ENCODE peak calls at places on chromosomes 16 and 17, in six cellular contexts. Y is neural progenitor cell, B is GM23248, P is GM23338, U is MM.1S, Z is PC-3. Q is an unnamed sample.

GRCh38 chr16:11511801-11512200 is 74.9 kb downstream of the LITAF start:
- DNase-seq in Z (no peak), Y (no peak), P (no peak), U (no peak), B (no peak), Q (no peak)

GRCh38 chr17:19338031-19338990 is 24.2 kb downstream of the B9D1 start:
- DNase-seq in U (peak; percentile 68), P (peak; percentile 87), Z (peak; percentile 65), B (peak; percentile 48), Y (peak; percentile 72), Q (peak; percentile 43)

GRCh38 chr17:79843917-79844815 is 4.9 kb upstream of the CBX4 start:
- DNase-seq in Z (peak; percentile 68), P (peak; percentile 78), Y (peak; percentile 88), B (peak; percentile 87), U (no peak), Q (peak; percentile 58)

GRCh38 chr16:27273670-27274522 is 5.3 kb upstream of the NSMCE1 start:
- DNase-seq in U (no peak), B (peak; percentile 72), Z (peak; percentile 52), Y (no peak), P (no peak), Q (no peak)

GRCh38 chr17:20706752-20707372 is 127.3 kb downstream of the CDRT15L2 start:
- DNase-seq in U (no peak), Z (peak; percentile 1), B (peak; percentile 2), Y (no peak), P (no peak), Q (peak; percentile 61)

GRCh38 chr16:3020247-3020603 is at the start of gene TNFRSF12A:
- DNase-seq in U (peak; percentile 83), Z (peak; percentile 79), P (peak; percentile 92), Y (peak; percentile 93), B (peak; percentile 93), Q (peak; percentile 51)

GRCh38 chr16:86836503-86837125 is 258.3 kb downstream of the FOXL1 start:
- DNase-seq in P (no peak), Y (no peak), B (peak; percentile 86), Z (peak; percentile 51), U (no peak), Q (no peak)

GRCh38 chr17:49545007-49545660 is 30.5 kb upstream of the NXPH3 start:
- DNase-seq in U (no peak), Z (no peak), P (peak; percentile 24), B (no peak), Y (no peak), Q (no peak)

GRCh38 chr17:62587554-62587953 is 39.9 kb upstream of the MRC2 start:
- DNase-seq in B (no peak), P (no peak), U (no peak), Z (no peak), Y (no peak), Q (no peak)

GRCh38 chr17:40027614-40028012 is 12.4 kb downstream of the CSF3 start:
- DNase-seq in U (no peak), P (no peak), B (no peak), Z (no peak), Y (no peak), Q (no peak)

DNA sequence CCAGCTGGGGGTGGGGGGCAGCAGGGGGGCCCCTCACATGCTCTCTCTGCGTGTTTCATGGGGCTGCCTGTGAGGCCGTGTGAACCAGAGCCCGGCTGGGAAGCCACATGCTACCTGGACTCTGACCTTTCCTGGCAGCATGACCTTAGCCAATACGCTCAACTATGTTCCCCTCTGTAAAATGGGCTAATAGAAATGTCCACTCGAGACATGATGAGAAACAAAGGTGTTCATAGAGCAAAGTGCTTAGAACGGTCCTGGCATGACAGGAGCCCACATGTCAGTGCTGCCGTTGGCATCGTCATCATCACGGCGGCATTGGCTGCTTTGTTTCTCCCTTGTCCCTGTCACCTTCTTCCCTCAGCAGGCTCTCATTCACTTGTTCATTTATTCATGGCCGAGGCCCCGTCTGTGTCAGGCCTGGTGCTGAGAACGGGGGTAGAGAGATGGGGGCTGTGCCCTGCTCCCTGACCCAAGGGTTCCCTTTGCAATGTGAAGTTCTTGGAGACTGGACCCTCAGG is 291.3 kb downstream of the SEC14L1 start:
- DNase-seq in B (no peak), Z (no peak), U (no peak), P (no peak), Y (no peak), Q (no peak)
- H3K36me3 ChIP-seq in B (no peaks in the 10 kb centered on the region), Z (peaks cover 11% of the 10 kb centered on the region), U (no peaks in the 10 kb centered on the region), P (no peaks in the 10 kb centered on the region), Y (no peaks in the 10 kb centered on the region), Q (no peaks in the 10 kb centered on the region)

GRCh38 chr17:59699786-59700185 is 7.4 kb downstream of the PTRH2 start:
- DNase-seq in Z (no peak), Y (no peak), B (no peak), U (no peak), P (no peak), Q (no peak)
- H3F3A ChIP-seq in Z (peaks cover 4% of the 10 kb centered on the region), Y (peaks cover 6% of the 10 kb centered on the region), B (peaks cover 82% of the 10 kb centered on the region), U (peaks cover 9% of the 10 kb centered on the region), P (peaks cover 14% of the 10 kb centered on the region), Q (peaks cover 82% of the 10 kb centered on the region)

GRCh38 chr17:38464723-38465419 is 36.6 kb downstream of the ARHGAP23 start:
- DNase-seq in P (peak; percentile 21), Z (no peak), Y (peak; percentile 55), B (peak; percentile 98), U (no peak), Q (peak; percentile 89)
- TF ChIP-seq EZH2 in P (no peak), Z (no peak), Y (no peak), B (no peak), U (no peak), Q (no peak)

GRCh38 chr17:67360880-67361279 is 5.5 kb downstream of the PSMD12 start:
- DNase-seq in B (no peak), P (no peak), Z (no peak), Y (no peak), U (no peak), Q (no peak)

GRCh38 chr17:67364847-67365761 is 1.3 kb downstream of the PSMD12 start:
- DNase-seq in Y (no peak), P (no peak), Z (peak; percentile 33), U (peak; percentile 40), B (no peak), Q (no peak)

GRCh38 chr17:67362173-67362572 is 4.2 kb downstream of the PSMD12 start:
- DNase-seq in U (no peak), B (no peak), Y (no peak), P (no peak), Z (no peak), Q (no peak)

GRCh38 chr17:67358612-67359011 is 7.8 kb downstream of the PSMD12 start:
- DNase-seq in U (no peak), B (peak; percentile 63), Z (no peak), Y (no peak), P (no peak), Q (no peak)

GRCh38 chr17:67359960-67360817 is 6.2 kb downstream of the PSMD12 start:
- DNase-seq in Y (peak; percentile 35), B (peak; percentile 53), Z (peak; percentile 55), P (peak; percentile 75), U (peak; percentile 13), Q (no peak)
- H3K36me3 ChIP-seq in Y (no peaks in the 10 kb centered on the region), B (peaks cover 29% of the 10 kb centered on the region), Z (peaks cover 78% of the 10 kb centered on the region), P (peaks cover 5% of the 10 kb centered on the region), U (peaks cover 7% of the 10 kb centered on the region), Q (peaks cover 52% of the 10 kb centered on the region)

GRCh38 chr17:78279360-78279990 is 48.0 kb downstream of the TMEM235 start:
- DNase-seq in Z (no peak), Y (no peak), B (no peak), P (no peak), U (no peak), Q (no peak)
- H3F3A ChIP-seq in Z (no peaks in the 10 kb centered on the region), Y (peaks cover 4% of the 10 kb centered on the region), B (no peaks in the 10 kb centered on the region), P (no peaks in the 10 kb centered on the region), U (peaks cover 29% of the 10 kb centered on the region), Q (no peaks in the 10 kb centered on the region)